ENCODE peak calls at places on chromosomes 13 and 19, in six cellular contexts. T is left ventricle myocardium inferior, Y is AG09309, B is WERI-Rb-1, I is NCI-H460, O is T-helper 17 cell. Q is an unnamed sample.

GRCh38 chr13:114260818-114261217 is 20.6 kb upstream of the UPF3A start:
- DNase-seq in T (no peak), I (no peak), O (no peak), Y (no peak), B (no peak), Q (no peak)

GRCh38 chr13:43783820-43784219 is 3.0 kb downstream of the ENOX1 start:
- DNase-seq in T (no peak), O (no peak), B (no peak), Y (no peak), I (no peak), Q (no peak)

GRCh38 chr13:105735269-105735668 is 800.2 kb downstream of the EFNB2 start:
- DNase-seq in T (no peak), O (no peak), Y (no peak), I (no peak), B (no peak), Q (no peak)

GRCh38 chr13:23516706-23517105 is 53.5 kb upstream of the TNFRSF19 start:
- DNase-seq in I (no peak), B (no peak), O (no peak), Y (no peak), T (no peak), Q (no peak)

GRCh38 chr13:98675837-98676236 is 76.6 kb downstream of the SLC15A1 start:
- DNase-seq in T (no peak), I (no peak), B (no peak), O (no peak), Y (no peak), Q (no peak)

GRCh38 chr19:14370169-14370998 is 10.9 kb upstream of the ADGRE5 start:
- DNase-seq in B (no peak), T (no peak), Y (no peak), I (no peak), O (no peak), Q (no peak)

GRCh38 chr19:2027361-2027760 is 11.8 kb upstream of the BTBD2 start:
- DNase-seq in Y (peak; percentile 80), O (no peak), B (no peak), T (no peak), I (no peak), Q (no peak)

GRCh38 chr19:42201489-42202289 is 15.8 kb downstream of the DEDD2 start:
- DNase-seq in I (no peak), Y (no peak), B (no peak), O (peak; percentile 30), T (peak; percentile 32), Q (no peak)

GRCh38 chr13:90443268-90443667 is 904.2 kb upstream of the MIR17HG start:
- DNase-seq in B (no peak), I (no peak), T (no peak), Y (no peak), O (no peak), Q (no peak)

GRCh38 chr13:23750383-23751121 is 138.6 kb downstream of the MIPEP start:
- DNase-seq in O (no peak), Y (no peak), I (no peak), B (no peak), T (no peak), Q (no peak)